ENCODE peak calls at places on chromosomes 2 and 18, in five cellular contexts. N, D, O, S and J are unnamed samples.
A peak's percentile ranks its signal among the peaks of the same experiment; 100 is the strongest.

GRCh38 chr2:65991332-65991731 is 443.6 kb upstream of the MEIS1 start:
- DNase-seq in O (no peak), N (no peak), D (peak; percentile 8), S (peak; percentile 35), J (no peak)

GRCh38 chr2:26905341-26906198 is 57.6 kb downstream of the DPYSL5 start:
- DNase-seq in N (no peak), S (no peak), O (peak; percentile 59), D (peak; percentile 13), J (no peak)

GRCh38 chr2:2234398-2234797 is 96.7 kb downstream of the MYT1L start:
- DNase-seq in S (no peak), D (no peak), N (no peak), O (no peak), J (no peak)

GRCh38 chr2:38632018-38632417 is 29.3 kb upstream of the HNRNPLL start:
- DNase-seq in D (no peak), S (no peak), O (no peak), N (no peak), J (no peak)

GRCh38 chr2:179270689-179271088 is 6.1 kb upstream of the SESTD1 start:
- DNase-seq in N (no peak), D (no peak), O (no peak), S (no peak), J (no peak)

GRCh38 chr18:59448546-59448945 is 89.5 kb upstream of the LMAN1 start:
- DNase-seq in S (no peak), N (no peak), D (no peak), O (no peak), J (no peak)

GRCh38 chr2:85539361-85540130 is 578 bp downstream of the MAT2A start:
- DNase-seq in D (peak; percentile 71), N (peak; percentile 75), S (peak; percentile 84), O (peak; percentile 64), J (peak; percentile 80)

GRCh38 chr2:223442874-223443273 is 159.3 kb downstream of the SCG2 start:
- DNase-seq in D (no peak), S (no peak), N (no peak), O (no peak), J (no peak)

GRCh38 chr2:73830871-73831401 is 2.2 kb downstream of the STAMBP start:
- DNase-seq in N (no peak), O (no peak), S (no peak), D (no peak), J (no peak)

GRCh38 chr2:230774348-230774951 is 61.8 kb downstream of the CAB39 start:
- DNase-seq in N (no peak), O (no peak), S (no peak), D (no peak), J (no peak)

GRCh38 chr2:72183466-72183865 is 35.8 kb upstream of the CYP26B1 start:
- DNase-seq in N (no peak), D (no peak), O (no peak), S (no peak), J (no peak)

GRCh38 chr2:179311071-179311470 is 46.4 kb upstream of the SESTD1 start:
- DNase-seq in D (no peak), S (no peak), N (no peak), O (no peak), J (no peak)

GRCh38 chr2:37324536-37324785 is 172 bp downstream of the PRKD3 start:
- DNase-seq in S (no peak), D (peak; percentile 86), O (no peak), N (peak; percentile 80), J (no peak)

GRCh38 chr2:226423498-226423960 is 376.1 kb downstream of the IRS1 start:
- DNase-seq in D (peak; percentile 8), S (no peak), O (peak; percentile 26), N (peak; percentile 22), J (peak; percentile 52)

GRCh38 chr18:13284330-13285027 is 65.9 kb downstream of the LDLRAD4 start:
- DNase-seq in N (peak; percentile 33), O (no peak), S (no peak), D (no peak), J (no peak)

GRCh38 chr18:79586436-79587297 is 92.9 kb upstream of the CTDP1 start:
- DNase-seq in D (peak; percentile 4), N (peak; percentile 19), S (peak; percentile 10), O (no peak), J (peak; percentile 28)

GRCh38 chr2:64474200-64474630 is 20.3 kb downstream of the LGALSL start:
- DNase-seq in S (no peak), N (no peak), O (no peak), D (no peak), J (no peak)

GRCh38 chr2:232342635-232343565 is 35.7 kb upstream of the ALPP start:
- DNase-seq in N (no peak), D (no peak), O (no peak), S (peak; percentile 12), J (no peak)

GRCh38 chr2:130380096-130380934 is 24.5 kb downstream of the PTPN18 start:
- DNase-seq in N (no peak), S (no peak), O (no peak), D (no peak), J (no peak)

GRCh38 chr2:233142355-233142897 is 82.3 kb downstream of the INPP5D start:
- DNase-seq in S (no peak), N (no peak), O (no peak), D (no peak), J (no peak)

GRCh38 chr2:191910518-191910917 is 63.6 kb upstream of the CAVIN2 start:
- DNase-seq in O (no peak), N (no peak), S (no peak), D (no peak), J (no peak)

DNA sequence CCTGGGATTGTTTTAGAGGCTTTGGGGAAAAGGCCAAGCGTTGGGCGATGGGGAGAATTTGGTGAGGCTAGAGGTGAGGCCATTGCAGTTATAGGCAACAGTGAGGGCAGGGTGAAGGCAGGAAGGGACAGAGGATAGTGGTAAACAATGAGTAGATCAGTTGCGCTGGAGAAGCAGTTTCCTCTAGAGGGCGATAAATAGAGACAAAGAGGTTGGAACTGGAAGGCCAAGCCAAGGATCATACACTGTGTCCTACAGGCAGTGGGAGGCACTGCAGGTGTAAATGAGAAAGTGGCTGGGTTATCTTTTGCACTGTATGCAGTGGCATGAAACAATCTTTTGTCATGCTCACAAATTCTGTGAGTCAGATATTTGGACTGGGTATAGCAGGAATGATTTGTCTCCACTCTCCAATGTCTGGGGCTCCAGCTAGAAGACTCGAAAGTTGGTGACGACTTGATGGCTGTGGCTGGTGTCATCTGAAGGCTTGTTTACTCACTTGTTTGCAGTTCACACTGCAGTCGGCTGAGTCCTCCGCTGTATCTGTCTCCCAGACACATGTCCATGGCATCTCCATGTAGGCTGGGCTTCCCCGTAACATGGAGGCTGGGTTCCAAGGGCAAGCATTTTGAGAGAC is 82.1 kb downstream of the TNP1 start:
- DNase-seq in O (no peak), S (no peak), N (no peak), D (no peak), J (no peak)
- TF ChIP-seq CTCF in O (no peak), S (peak; percentile 18), N (peak; percentile 25), D (peak; percentile 35), J (peak; percentile 50)

GRCh38 chr2:42216712-42217111 is 47.6 kb downstream of the EML4 start:
- DNase-seq in N (no peak), S (no peak), O (no peak), D (no peak), J (no peak)
- H3K4me1 ChIP-seq in N (no peaks in the 10 kb centered on the region), S (peaks cover 12% of the 10 kb centered on the region), O (peaks cover 9% of the 10 kb centered on the region), D (peaks cover 5% of the 10 kb centered on the region), J (no peaks in the 10 kb centered on the region)

DNA sequence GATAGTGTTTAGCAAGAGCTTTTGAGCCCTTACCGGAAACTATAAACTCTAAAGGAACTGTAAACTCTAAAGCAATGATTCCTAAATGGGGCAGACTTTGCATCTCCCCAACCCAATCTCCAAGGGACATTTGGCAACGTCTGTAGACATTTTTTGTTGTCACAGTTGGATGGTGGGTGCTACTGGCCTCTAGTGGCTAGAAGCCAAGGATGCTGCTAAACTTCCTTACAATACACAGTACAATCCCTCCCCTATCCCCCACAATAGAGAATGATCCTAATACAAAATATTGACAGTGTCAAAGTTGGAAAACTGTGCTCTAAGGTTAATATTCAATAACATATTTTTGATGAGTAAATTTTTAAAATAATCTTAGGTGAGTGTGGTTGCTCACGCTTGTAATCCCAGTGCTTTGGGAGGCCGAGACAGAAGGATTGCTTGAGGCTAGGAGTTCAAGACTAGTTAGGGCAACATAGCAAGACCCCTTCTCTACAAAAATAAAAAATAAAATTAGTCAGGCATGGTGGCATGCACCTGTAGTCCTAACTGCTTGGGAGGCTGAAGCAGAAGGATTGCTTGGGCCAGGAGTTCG is 66.7 kb downstream of the PTPN4 start:
- DNase-seq in D (peak; percentile 19), S (no peak), N (no peak), O (no peak), J (no peak)
- TF ChIP-seq CTCF in D (peak; percentile 39), S (peak; percentile 29), N (no peak), O (peak; percentile 13), J (peak; percentile 23)

DNA sequence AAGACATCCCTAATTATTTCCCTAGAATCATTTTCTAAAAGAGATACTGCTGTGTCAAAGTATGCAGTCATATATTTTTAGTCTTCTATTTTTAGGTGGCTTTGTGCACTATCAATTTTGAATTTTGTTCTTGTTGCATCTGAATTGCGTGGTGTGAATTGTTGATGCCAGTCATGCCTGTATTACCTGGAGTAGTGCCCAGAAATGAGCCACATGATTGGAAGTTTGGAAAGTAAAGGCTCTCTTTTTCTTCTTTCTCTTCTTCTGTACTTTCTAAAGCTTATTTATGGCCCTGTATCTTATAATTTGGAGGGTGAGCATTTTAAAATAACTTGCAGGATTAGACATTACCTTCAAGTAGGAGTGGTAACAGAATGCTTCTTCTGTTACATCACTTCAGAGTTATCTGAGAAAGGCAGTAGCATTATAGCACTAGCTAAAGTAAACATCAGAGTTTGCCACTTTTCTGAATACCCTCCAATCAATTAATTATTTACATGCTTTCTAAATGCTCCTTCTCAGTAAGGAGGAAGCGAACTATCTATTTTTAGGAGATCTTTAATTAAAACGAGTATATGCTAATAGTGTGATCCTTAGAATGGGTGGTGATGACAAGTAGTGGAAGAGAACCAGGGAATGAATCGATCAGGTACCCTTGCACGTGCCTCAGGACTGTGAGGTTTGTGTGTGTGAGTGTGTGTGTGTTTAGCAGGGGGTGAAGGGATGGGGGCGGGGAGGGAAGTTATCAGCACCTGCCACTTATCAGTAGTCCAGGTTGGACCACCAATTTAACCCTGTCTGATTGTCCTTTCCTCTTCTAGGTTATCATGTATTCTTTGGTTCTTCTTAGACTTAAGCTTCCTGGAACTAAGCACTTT is 112.5 kb downstream of the MAP3K20 start:
- DNase-seq in S (no peak), D (no peak), N (no peak), O (no peak), J (no peak)
- H3K4me1 ChIP-seq in S (no peaks in the 10 kb centered on the region), D (no peaks in the 10 kb centered on the region), N (peaks cover 38% of the 10 kb centered on the region), O (peaks cover 8% of the 10 kb centered on the region), J (peaks cover 12% of the 10 kb centered on the region)

GRCh38 chr18:7926526-7926925 is 359.4 kb downstream of the PTPRM start:
- DNase-seq in N (no peak), S (no peak), O (peak; percentile 40), D (no peak), J (no peak)
- TF ChIP-seq CTCF in N (no peak), S (no peak), O (no peak), D (no peak), J (no peak)

GRCh38 chr2:190350371-190350770 is 7.0 kb downstream of the INPP1 start:
- DNase-seq in O (no peak), N (no peak), S (no peak), D (no peak), J (no peak)
- H3K4me1 ChIP-seq in O (peaks cover 5% of the 10 kb centered on the region), N (peaks cover 6% of the 10 kb centered on the region), S (peaks cover 12% of the 10 kb centered on the region), D (peaks cover 11% of the 10 kb centered on the region), J (no peaks in the 10 kb centered on the region)